ENCODE peak calls at places on chromosomes 4 and X, in nine cellular contexts. Q is psoas muscle, W is mammary epithelial cell, C is ovary, A is K562, L is WERI-Rb-1, O is uterus, S is testis, P is right atrium auricular region. D is an unnamed sample.

GRCh38 chr4:102862016-102862415 is 6.8 kb upstream of the CISD2 start:
- DNase-seq in S (no peak), L (no peak), O (no peak), C (no peak), P (no peak), W (no peak), A (no peak), Q (no peak), D (no peak)

GRCh38 chrX:40579880-40580536 is 762 bp upstream of the ATP6AP2 start:
- DNase-seq in A (no peak), Q (no peak), W (no peak), C (no peak), S (no peak), L (no peak), P (no peak), O (no peak), D (no peak)

GRCh38 chrX:38800981-38801845 is at the start of gene MID1IP1:
- DNase-seq in O (peak; percentile 89), Q (peak; percentile 95), C (peak; percentile 91), A (peak; percentile 94), L (peak; percentile 89), S (peak; percentile 93), W (peak; percentile 90), P (peak; percentile 93), D (peak; percentile 92)

GRCh38 chrX:118675966-118676349 is 51.4 kb upstream of the IL13RA1 start:
- DNase-seq in W (no peak), P (no peak), L (no peak), S (no peak), Q (no peak), C (no peak), O (no peak), A (no peak), D (no peak)

GRCh38 chr4:93416337-93417102 is 412.0 kb upstream of the ATOH1 start:
- DNase-seq in S (no peak), C (no peak), W (no peak), Q (no peak), A (no peak), P (no peak), L (no peak), O (no peak), D (no peak)

GRCh38 chr4:145887241-145887964 is 51.2 kb downstream of the ZNF827 start:
- DNase-seq in L (no peak), P (peak; percentile 76), Q (no peak), S (no peak), A (no peak), O (peak; percentile 59), C (peak; percentile 49), W (no peak), D (no peak)

GRCh38 chrX:108426262-108426661 is 12.0 kb downstream of the COL4A6 start:
- DNase-seq in W (no peak), P (no peak), S (no peak), Q (no peak), L (no peak), O (no peak), C (no peak), A (no peak), D (no peak)

GRCh38 chr4:5751073-5751917 is 40.3 kb downstream of the EVC start:
- DNase-seq in A (peak; percentile 3), O (no peak), C (no peak), W (no peak), Q (no peak), S (no peak), L (peak; percentile 67), P (peak; percentile 56), D (no peak)

GRCh38 chr4:150577786-150578185 is 4.2 kb upstream of the MAB21L2 start:
- DNase-seq in O (no peak), W (no peak), P (no peak), S (no peak), C (no peak), A (no peak), L (no peak), Q (no peak), D (no peak)

GRCh38 chr4:185693548-185694215 is 118.3 kb downstream of the SORBS2 start:
- DNase-seq in Q (no peak), A (no peak), L (no peak), O (no peak), S (no peak), C (no peak), W (no peak), P (no peak), D (no peak)

GRCh38 chr4:168717852-168718251 is 221.0 kb downstream of the PALLD start:
- DNase-seq in A (no peak), O (no peak), L (no peak), W (peak; percentile 68), S (no peak), P (no peak), C (no peak), Q (no peak), D (peak; percentile 22)

GRCh38 chrX:24175276-24175675 is 25.7 kb downstream of the ZFX start:
- DNase-seq in Q (no peak), P (no peak), W (no peak), O (no peak), S (no peak), C (no peak), L (no peak), A (no peak), D (no peak)

GRCh38 chrX:24169211-24169610 is 19.7 kb downstream of the ZFX start:
- DNase-seq in Q (no peak), L (no peak), S (no peak), P (no peak), A (no peak), O (no peak), W (no peak), C (no peak), D (no peak)

GRCh38 chrX:24178441-24178840 is 28.9 kb downstream of the ZFX start:
- DNase-seq in Q (no peak), W (no peak), S (no peak), A (no peak), P (no peak), L (no peak), C (no peak), O (no peak), D (no peak)

GRCh38 chrX:24168807-24169206 is 19.3 kb downstream of the ZFX start:
- DNase-seq in W (no peak), P (no peak), S (no peak), A (no peak), C (no peak), Q (no peak), L (no peak), O (no peak), D (no peak)

DNA sequence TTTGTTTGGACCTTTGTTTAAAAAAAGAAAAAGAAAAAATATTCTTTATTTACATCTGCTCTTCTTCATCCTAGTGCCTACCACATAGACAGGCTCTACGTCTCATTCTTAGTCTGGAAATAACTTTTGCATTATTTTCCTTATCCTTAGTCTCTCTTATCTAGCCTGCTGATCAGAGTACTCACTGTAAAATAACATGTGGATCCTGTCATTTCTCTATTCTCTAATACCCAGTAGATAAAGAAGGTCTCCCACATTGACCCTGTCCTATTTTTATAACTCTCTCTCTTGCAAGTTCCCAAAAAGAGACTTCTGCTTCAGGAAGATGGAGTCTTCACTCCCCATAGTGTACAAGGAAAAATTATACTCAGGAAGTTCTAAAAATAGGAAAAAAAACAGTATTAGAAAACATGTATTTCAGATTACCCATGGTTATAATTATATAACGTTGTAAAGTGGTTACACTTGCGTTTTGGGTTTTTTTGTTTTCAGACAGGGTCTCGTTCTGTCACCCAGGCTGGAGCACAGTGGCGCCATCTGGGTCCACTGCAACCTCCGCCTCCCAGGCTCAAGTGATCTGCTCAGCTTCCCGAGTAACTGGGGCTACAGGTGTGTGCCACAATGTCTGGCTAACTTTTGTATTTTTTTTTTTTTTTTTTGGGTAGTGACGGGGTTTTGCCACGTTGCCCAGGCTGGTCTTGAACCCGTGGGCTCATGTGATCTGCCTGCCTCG is 23.8 kb downstream of the ZFX start:
- DNase-seq in C (no peak), O (no peak), L (no peak), W (no peak), A (no peak), P (no peak), Q (no peak), S (no peak), D (no peak)
- TF ChIP-seq CTCF in C (no peak), O (no peak), L (peak; percentile 6), W (no peak), A (no peak), P (no peak), Q (no peak), S (no peak), D (no peak)

DNA sequence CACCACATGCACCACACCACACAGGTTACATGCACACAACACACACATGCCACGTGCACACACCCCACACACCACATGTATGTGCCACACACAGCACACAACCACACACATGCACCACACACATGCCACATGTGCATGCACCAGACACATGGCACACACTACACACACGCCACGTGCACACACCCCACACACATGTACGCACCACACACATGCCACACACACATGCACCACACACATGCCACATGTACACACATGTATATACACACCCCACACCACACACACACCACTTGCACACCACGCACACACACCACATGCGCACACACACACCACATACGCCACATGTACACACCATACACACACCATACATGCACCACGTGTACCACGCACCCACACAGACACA is 19.6 kb upstream of the MSANTD1 start:
- DNase-seq in Q (peak; percentile 17), P (no peak), A (no peak), S (no peak), W (no peak), L (no peak), O (no peak), C (no peak), D (no peak)
- H3K36me3 ChIP-seq in Q (peaks cover 88% of the 10 kb centered on the region), P (peaks cover 58% of the 10 kb centered on the region), A (peaks cover 55% of the 10 kb centered on the region), S (no peaks in the 10 kb centered on the region), W (peaks cover 8% of the 10 kb centered on the region), L (peaks cover 90% of the 10 kb centered on the region), O (no peaks in the 10 kb centered on the region), C (no peaks in the 10 kb centered on the region), D (peaks cover 85% of the 10 kb centered on the region)

GRCh38 chrX:46407753-46408130 is 137.5 kb downstream of the ZNF674 start:
- DNase-seq in P (no peak), S (peak; percentile 18), C (peak; percentile 35), O (no peak), W (no peak), A (no peak), Q (no peak), L (no peak), D (no peak)
- H3K27ac ChIP-seq in P (no peak overlapping the region), S (no peak overlapping the region), C (no peak overlapping the region), O (no peak overlapping the region), W (no peak overlapping the region), A (no peak overlapping the region), Q (no peak overlapping the region), L (no peak overlapping the region), D (no peak overlapping the region)

GRCh38 chr4:38384962-38385285 is 279.1 kb upstream of the KLF3 start:
- DNase-seq in S (no peak), W (no peak), P (no peak), O (no peak), C (no peak), L (no peak), A (no peak), Q (no peak), D (no peak)

GRCh38 chr4:38386654-38387188 is 277.3 kb upstream of the KLF3 start:
- DNase-seq in S (no peak), L (no peak), O (no peak), C (no peak), P (no peak), A (no peak), Q (no peak), W (no peak), D (no peak)

GRCh38 chr4:38387348-38387747 is 276.7 kb upstream of the KLF3 start:
- DNase-seq in A (no peak), C (peak; percentile 75), O (peak; percentile 74), L (no peak), Q (peak; percentile 64), W (peak; percentile 23), S (peak; percentile 75), P (peak; percentile 91), D (peak; percentile 47)

GRCh38 chr4:38385286-38386010 is 278.6 kb upstream of the KLF3 start:
- DNase-seq in O (no peak), L (no peak), W (peak; percentile 14), P (no peak), C (no peak), Q (peak; percentile 47), A (peak; percentile 31), S (no peak), D (no peak)

GRCh38 chr4:38386011-38386551 is 277.9 kb upstream of the KLF3 start:
- DNase-seq in O (no peak), C (no peak), W (no peak), Q (no peak), L (no peak), S (no peak), P (no peak), A (no peak), D (no peak)
- TF ChIP-seq CTCF in O (no peak), C (no peak), W (no peak), Q (no peak), L (no peak), S (no peak), P (no peak), A (no peak), D (no peak)

D was measured in left ventricle myocardium inferior.